ENCODE peak calls at places on chromosomes 4 and X, in ten cellular contexts. A is cardiac muscle cell; S is GM23338; Y is CD8-positive, alpha-beta T cell; P is SK-N-SH; B is right atrium auricular region; Q is astrocyte; Z is A549; T is thyroid gland; E is endodermal cell. K is an unnamed sample.
A peak's percentile ranks its signal among the peaks of the same experiment; 100 is the strongest.

GRCh38 chrX:2389324-2389723 is 111.5 kb downstream of the DHRSX start:
- DNase-seq in Q (no peak), Y (no peak), Z (no peak), P (no peak), S (no peak), B (no peak), E (no peak), T (no peak), A (no peak), K (no peak)

GRCh38 chrX:44996282-44996681 is 123.3 kb downstream of the KDM6A start:
- DNase-seq in Y (no peak), E (no peak), S (no peak), B (no peak), T (no peak), P (no peak), A (no peak), Q (no peak), Z (no peak), K (no peak)

GRCh38 chrX:3757510-3758025 is 44.1 kb upstream of the PRKX start:
- DNase-seq in Q (no peak), S (no peak), T (no peak), B (no peak), Y (no peak), A (no peak), Z (no peak), P (no peak), E (no peak), K (no peak)

GRCh38 chr4:9409793-9410192 is 34.4 kb upstream of the DEFB131A start:
- DNase-seq in E (peak; percentile 34), T (peak; percentile 18), A (no peak), Y (no peak), Z (no peak), P (no peak), Q (no peak), B (no peak), S (no peak), K (no peak)

GRCh38 chr4:76665139-76665538 is 230.1 kb downstream of the SHROOM3 start:
- DNase-seq in T (peak; percentile 12), Z (peak; percentile 23), P (no peak), E (no peak), Y (no peak), S (no peak), Q (peak; percentile 76), B (no peak), A (no peak), K (peak; percentile 94)

GRCh38 chr4:55181606-55182005 is 56.2 kb upstream of the KDR start:
- DNase-seq in Y (no peak), A (peak; percentile 82), S (no peak), B (no peak), T (no peak), P (no peak), Z (no peak), E (no peak), Q (peak; percentile 74), K (no peak)

GRCh38 chrX:135543924-135544323 is 23.5 kb downstream of the INTS6L start:
- DNase-seq in Z (no peak), E (peak; percentile 58), S (peak; percentile 73), Y (no peak), A (no peak), B (no peak), T (no peak), Q (no peak), P (no peak), K (no peak)

GRCh38 chrX:68650491-68650890 is 3.0 kb downstream of the STARD8 start:
- DNase-seq in P (no peak), Q (peak; percentile 33), Z (no peak), A (no peak), T (no peak), E (no peak), S (no peak), B (no peak), Y (no peak), K (no peak)

GRCh38 chr4:86530183-86530582 is 63.9 kb upstream of the PTPN13 start:
- DNase-seq in A (no peak), Y (no peak), B (no peak), P (no peak), T (no peak), S (no peak), Q (no peak), Z (no peak), E (no peak), K (no peak)

DNA sequence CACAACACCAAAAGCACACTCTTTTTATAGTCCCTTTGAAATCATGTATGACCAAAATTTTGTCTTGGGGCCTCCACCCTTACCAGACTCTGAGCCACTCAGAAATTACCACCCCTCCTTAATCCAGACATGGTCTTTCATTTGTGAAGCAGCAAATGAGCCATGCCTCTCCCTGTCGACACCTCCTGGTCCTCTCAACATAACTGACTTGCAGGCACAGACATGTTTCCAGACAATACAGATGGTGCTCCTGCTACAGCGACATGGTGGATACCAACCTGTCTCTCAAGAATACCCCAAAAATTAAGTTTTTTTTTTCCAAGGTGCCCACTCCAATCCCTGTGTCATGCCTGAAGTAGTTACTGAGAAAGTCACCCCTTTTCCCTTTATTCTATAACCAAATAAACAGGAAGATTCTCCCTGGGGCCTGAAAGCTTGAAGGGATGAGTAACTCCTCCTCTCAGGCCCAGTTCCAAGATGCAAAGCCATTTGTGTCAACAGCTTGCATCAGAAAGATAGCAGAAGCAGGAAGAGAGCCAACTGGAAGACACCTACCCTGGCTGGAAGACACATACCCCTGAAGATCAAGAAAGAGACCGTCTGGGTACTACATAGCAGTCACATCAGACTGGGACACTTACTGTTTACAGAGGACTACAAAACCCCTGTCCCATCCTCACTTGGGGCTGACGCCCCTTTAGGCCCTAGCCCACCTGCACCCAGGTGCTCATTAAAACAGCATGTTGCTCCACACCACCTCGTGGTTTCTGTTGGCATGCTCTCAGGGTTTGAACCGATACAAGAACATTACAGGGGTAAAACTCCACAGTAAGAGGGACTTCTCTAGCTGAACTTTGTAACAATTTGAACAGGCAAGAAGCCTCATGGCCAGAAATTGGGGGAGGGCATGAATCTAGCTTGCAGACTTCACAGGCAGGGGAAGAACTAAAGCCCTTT is 5.5 kb upstream of the UGT2B17 start:
- DNase-seq in E (no peak), P (no peak), T (no peak), Q (no peak), Z (no peak), S (no peak), Y (no peak), A (no peak), B (no peak), K (no peak)
- TF ChIP-seq CTCF in E (no peak), P (no peak), T (no peak), Q (no peak), Z (no peak), S (no peak), Y (no peak), A (no peak), B (no peak), K (no peak)

DNA sequence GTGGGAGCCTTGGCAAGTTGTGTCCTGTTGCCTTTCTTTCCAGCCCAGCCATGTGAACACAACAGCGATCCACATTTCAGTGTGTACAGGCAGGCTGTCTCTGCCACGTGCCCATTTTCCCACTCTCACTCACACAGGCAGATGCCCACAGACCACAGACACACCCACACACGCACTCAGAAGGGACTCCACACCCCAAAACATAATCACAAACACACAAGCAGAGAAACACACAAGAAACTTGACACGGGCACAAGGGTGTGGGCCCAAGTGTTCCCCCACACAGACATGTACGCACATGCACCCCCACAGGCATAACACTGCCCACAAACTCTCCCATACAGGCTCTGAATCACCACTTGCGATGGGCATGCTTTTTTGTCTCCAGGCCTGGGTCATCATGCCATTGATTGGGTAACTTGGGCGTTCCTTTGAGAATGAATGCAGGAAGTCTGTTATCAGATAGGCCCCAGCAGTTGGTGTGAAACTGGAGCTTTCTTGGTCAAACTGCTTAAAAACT is 84.3 kb downstream of the NBDY start:
- DNase-seq in T (no peak), E (peak; percentile 29), Q (peak; percentile 75), Y (peak; percentile 59), P (no peak), Z (no peak), B (peak; percentile 81), A (peak; percentile 87), S (no peak), K (peak; percentile 78)
- H3K27ac ChIP-seq in T (no peak overlapping the region), E (no peak overlapping the region), Q (no peak overlapping the region), Y (peak overlapping the region; percentile 57), P (no peak overlapping the region), Z (no peak overlapping the region), B (peak overlapping the region; percentile 24), A (no peak overlapping the region), S (no peak overlapping the region), K (peak overlapping the region; percentile 91)

DNA sequence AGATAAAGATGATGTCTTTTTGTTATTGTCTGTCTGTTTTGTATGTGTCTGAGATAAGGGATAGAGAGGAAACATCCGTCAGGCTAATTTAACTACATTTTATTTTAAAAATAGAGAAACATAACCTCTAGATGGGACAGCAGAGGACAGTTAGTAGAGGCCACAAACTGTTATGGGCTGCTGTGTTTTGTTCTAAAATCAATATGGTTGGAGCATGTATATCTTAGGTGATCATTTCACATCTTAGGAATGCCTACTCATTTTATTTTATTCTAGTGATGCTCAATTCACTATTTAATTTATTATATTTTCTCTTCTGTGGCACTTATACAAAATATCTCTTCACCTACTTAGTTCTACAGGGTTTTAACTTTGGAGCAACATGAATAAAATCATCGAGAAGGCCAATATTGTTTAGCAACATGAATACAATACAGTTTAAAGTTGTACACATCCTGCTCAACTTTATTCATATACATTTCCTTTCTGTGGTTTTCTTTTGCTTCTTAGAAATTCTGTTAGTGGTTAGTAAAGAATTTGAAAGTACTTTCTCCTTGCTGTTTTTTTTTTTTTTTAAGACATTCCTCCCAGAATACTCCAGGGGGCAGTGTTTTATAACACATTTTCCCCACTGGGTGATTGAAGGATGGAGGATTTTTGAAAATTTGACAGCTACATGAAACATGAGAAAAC is 392.9 kb downstream of the UNC5C start:
- DNase-seq in S (peak; percentile 62), E (no peak), A (peak; percentile 69), Q (peak; percentile 55), P (peak; percentile 41), B (no peak), Z (peak; percentile 23), T (no peak), Y (no peak), K (peak; percentile 45)
- TF ChIP-seq CTCF in S (peak; percentile 50), E (peak; percentile 87), A (peak; percentile 72), Q (peak; percentile 71), P (peak; percentile 87), B (peak; percentile 65), Z (peak; percentile 55), T (peak; percentile 25), Y (peak; percentile 57), K (peak; percentile 61)

GRCh38 chrX:70549429-70549828 is 104.8 kb downstream of the DLG3 start:
- DNase-seq in T (peak; percentile 10), A (no peak), Z (no peak), S (no peak), P (no peak), Y (no peak), B (no peak), E (no peak), Q (no peak), K (no peak)
- H3K27ac ChIP-seq in T (no peak overlapping the region), A (no peak overlapping the region), Z (no peak overlapping the region), S (no peak overlapping the region), P (no peak overlapping the region), Y (no peak overlapping the region), B (no peak overlapping the region), E (no peak overlapping the region), Q (no peak overlapping the region), K (no peak overlapping the region)

K was measured in RWPE1.